ENCODE peak calls at places on chromosome 18, in six cellular contexts. One of them, this sample, is unnamed.

GRCh38 chr18:44520981-44521672 is 159.6 kb upstream of the SETBP1 start:
- DNase-seq in left ventricle myocardium inferior: no peak
- DNase-seq in OCI-LY7: no peak
- DNase-seq in mesothelial cell of epicardium: no peak
- DNase-seq in neural progenitor cell: no peak
- DNase-seq in cardiac muscle cell: no peak
- DNase-seq in this sample: no peak

GRCh38 chr18:13452448-13452811 is 233.9 kb downstream of the LDLRAD4 start:
- DNase-seq in left ventricle myocardium inferior: no peak
- DNase-seq in OCI-LY7: no peak
- DNase-seq in mesothelial cell of epicardium: no peak
- DNase-seq in cardiac muscle cell: peak
- DNase-seq in neural progenitor cell: peak
- DNase-seq in this sample: no peak

GRCh38 chr18:72530622-72531021 is 13.5 kb downstream of the CBLN2 start:
- DNase-seq in left ventricle myocardium inferior: no peak
- DNase-seq in neural progenitor cell: peak
- DNase-seq in cardiac muscle cell: no peak
- DNase-seq in OCI-LY7: no peak
- DNase-seq in mesothelial cell of epicardium: no peak
- DNase-seq in this sample: no peak

GRCh38 chr18:22214731-22215528 is 45.5 kb downstream of the GATA6 start:
- DNase-seq in neural progenitor cell: no peak
- DNase-seq in mesothelial cell of epicardium: no peak
- DNase-seq in cardiac muscle cell: peak
- DNase-seq in left ventricle myocardium inferior: no peak
- DNase-seq in OCI-LY7: no peak
- DNase-seq in this sample: no peak

GRCh38 chr18:33755918-33756590 is 178.0 kb downstream of the ASXL3 start:
- DNase-seq in left ventricle myocardium inferior: no peak
- DNase-seq in mesothelial cell of epicardium: no peak
- DNase-seq in neural progenitor cell: no peak
- DNase-seq in cardiac muscle cell: peak
- DNase-seq in OCI-LY7: no peak
- DNase-seq in this sample: no peak

GRCh38 chr18:34495434-34495833 is 214.7 kb upstream of the DTNA start:
- DNase-seq in cardiac muscle cell: no peak
- DNase-seq in neural progenitor cell: no peak
- DNase-seq in left ventricle myocardium inferior: no peak
- DNase-seq in mesothelial cell of epicardium: no peak
- DNase-seq in OCI-LY7: no peak
- DNase-seq in this sample: no peak

GRCh38 chr18:76487076-76487475 is 8.0 kb downstream of the ZNF516 start:
- DNase-seq in mesothelial cell of epicardium: no peak
- DNase-seq in left ventricle myocardium inferior: no peak
- DNase-seq in OCI-LY7: no peak
- DNase-seq in neural progenitor cell: no peak
- DNase-seq in cardiac muscle cell: peak
- DNase-seq in this sample: no peak

GRCh38 chr18:55981712-55982475 is 393.9 kb upstream of the TCF4 start:
- DNase-seq in cardiac muscle cell: no peak
- DNase-seq in left ventricle myocardium inferior: no peak
- DNase-seq in OCI-LY7: no peak
- DNase-seq in mesothelial cell of epicardium: no peak
- DNase-seq in neural progenitor cell: no peak
- DNase-seq in this sample: no peak

GRCh38 chr18:74248189-74248975 is 43.4 kb downstream of the CYB5A start:
- DNase-seq in cardiac muscle cell: no peak
- DNase-seq in left ventricle myocardium inferior: no peak
- DNase-seq in mesothelial cell of epicardium: no peak
- DNase-seq in neural progenitor cell: no peak
- DNase-seq in OCI-LY7: no peak
- DNase-seq in this sample: no peak

GRCh38 chr18:8709248-8710059 is 4.1 kb downstream of the MTCL1 start:
- DNase-seq in mesothelial cell of epicardium: no peak
- DNase-seq in OCI-LY7: no peak
- DNase-seq in left ventricle myocardium inferior: no peak
- DNase-seq in cardiac muscle cell: no peak
- DNase-seq in neural progenitor cell: no peak
- DNase-seq in this sample: no peak

GRCh38 chr18:59737776-59738295 is 40.6 kb upstream of the CCBE1 start:
- DNase-seq in mesothelial cell of epicardium: no peak
- DNase-seq in neural progenitor cell: no peak
- DNase-seq in cardiac muscle cell: no peak
- DNase-seq in left ventricle myocardium inferior: no peak
- DNase-seq in OCI-LY7: no peak
- DNase-seq in this sample: no peak

GRCh38 chr18:43720036-43720435 is 442.7 kb upstream of the SYT4 start:
- DNase-seq in mesothelial cell of epicardium: no peak
- DNase-seq in OCI-LY7: no peak
- DNase-seq in neural progenitor cell: no peak
- DNase-seq in left ventricle myocardium inferior: no peak
- DNase-seq in cardiac muscle cell: no peak
- DNase-seq in this sample: no peak

GRCh38 chr18:34023471-34023870 is 201.2 kb downstream of the NOL4 start:
- DNase-seq in cardiac muscle cell: no peak
- DNase-seq in left ventricle myocardium inferior: no peak
- DNase-seq in mesothelial cell of epicardium: no peak
- DNase-seq in neural progenitor cell: peak
- DNase-seq in OCI-LY7: no peak
- DNase-seq in this sample: no peak

GRCh38 chr18:33751613-33752221 is 173.7 kb downstream of the ASXL3 start:
- DNase-seq in mesothelial cell of epicardium: no peak
- DNase-seq in neural progenitor cell: peak
- DNase-seq in OCI-LY7: peak
- DNase-seq in cardiac muscle cell: peak
- DNase-seq in left ventricle myocardium inferior: no peak
- DNase-seq in this sample: no peak

GRCh38 chr18:48460929-48461583 is 51.9 kb upstream of the ZBTB7C start:
- DNase-seq in neural progenitor cell: no peak
- DNase-seq in left ventricle myocardium inferior: no peak
- DNase-seq in mesothelial cell of epicardium: no peak
- DNase-seq in OCI-LY7: no peak
- DNase-seq in cardiac muscle cell: peak
- DNase-seq in this sample: no peak

GRCh38 chr18:4510160-4510559 is 55.1 kb upstream of the DLGAP1 start:
- DNase-seq in neural progenitor cell: no peak
- DNase-seq in cardiac muscle cell: no peak
- DNase-seq in OCI-LY7: no peak
- DNase-seq in left ventricle myocardium inferior: no peak
- DNase-seq in mesothelial cell of epicardium: no peak
- DNase-seq in this sample: no peak

GRCh38 chr18:72811047-72811446 is 56.7 kb downstream of the NETO1 start:
- DNase-seq in cardiac muscle cell: no peak
- DNase-seq in OCI-LY7: no peak
- DNase-seq in mesothelial cell of epicardium: no peak
- DNase-seq in neural progenitor cell: no peak
- DNase-seq in left ventricle myocardium inferior: no peak
- DNase-seq in this sample: no peak

GRCh38 chr18:62991959-62992358 is 276.6 kb downstream of the PHLPP1 start:
- DNase-seq in mesothelial cell of epicardium: no peak
- DNase-seq in OCI-LY7: no peak
- DNase-seq in left ventricle myocardium inferior: no peak
- DNase-seq in cardiac muscle cell: no peak
- DNase-seq in neural progenitor cell: no peak
- DNase-seq in this sample: no peak

GRCh38 chr18:55794288-55795052 is 206.5 kb upstream of the TCF4 start:
- DNase-seq in cardiac muscle cell: no peak
- DNase-seq in neural progenitor cell: no peak
- DNase-seq in left ventricle myocardium inferior: no peak
- DNase-seq in OCI-LY7: no peak
- DNase-seq in mesothelial cell of epicardium: no peak
- DNase-seq in this sample: no peak

GRCh38 chr18:27004056-27004829 is 138.7 kb upstream of the AQP4 start:
- DNase-seq in left ventricle myocardium inferior: no peak
- DNase-seq in OCI-LY7: peak
- DNase-seq in neural progenitor cell: peak
- DNase-seq in cardiac muscle cell: peak
- DNase-seq in mesothelial cell of epicardium: no peak
- DNase-seq in this sample: no peak

GRCh38 chr18:11866764-11867163 is 15.6 kb downstream of the CHMP1B start:
- DNase-seq in cardiac muscle cell: no peak
- DNase-seq in neural progenitor cell: no peak
- DNase-seq in OCI-LY7: no peak
- DNase-seq in left ventricle myocardium inferior: no peak
- DNase-seq in mesothelial cell of epicardium: no peak
- DNase-seq in this sample: no peak

GRCh38 chr18:14949800-14950415 is 201.9 kb downstream of the ANKRD30B start:
- DNase-seq in OCI-LY7: no peak
- DNase-seq in mesothelial cell of epicardium: no peak
- DNase-seq in left ventricle myocardium inferior: no peak
- DNase-seq in neural progenitor cell: no peak
- DNase-seq in cardiac muscle cell: no peak
- DNase-seq in this sample: no peak

GRCh38 chr18:48072428-48073204 is 142.2 kb upstream of the SMAD2 start:
- DNase-seq in OCI-LY7: no peak
- DNase-seq in left ventricle myocardium inferior: no peak
- DNase-seq in cardiac muscle cell: no peak
- DNase-seq in mesothelial cell of epicardium: no peak
- DNase-seq in neural progenitor cell: peak
- DNase-seq in this sample: no peak

GRCh38 chr18:13810950-13811485 is 12.9 kb upstream of the MC5R start:
- DNase-seq in left ventricle myocardium inferior: no peak
- DNase-seq in OCI-LY7: no peak
- DNase-seq in neural progenitor cell: no peak
- DNase-seq in mesothelial cell of epicardium: no peak
- DNase-seq in cardiac muscle cell: no peak
- DNase-seq in this sample: no peak

GRCh38 chr18:69968073-69968472 is 20.4 kb upstream of the CD226 start:
- DNase-seq in OCI-LY7: no peak
- DNase-seq in neural progenitor cell: no peak
- DNase-seq in cardiac muscle cell: no peak
- DNase-seq in mesothelial cell of epicardium: no peak
- DNase-seq in left ventricle myocardium inferior: no peak
- DNase-seq in this sample: no peak

GRCh38 chr18:77223653-77224052 is 26.0 kb upstream of the GALR1 start:
- DNase-seq in cardiac muscle cell: peak
- DNase-seq in neural progenitor cell: no peak
- DNase-seq in OCI-LY7: no peak
- DNase-seq in mesothelial cell of epicardium: no peak
- DNase-seq in left ventricle myocardium inferior: no peak
- DNase-seq in this sample: no peak

GRCh38 chr18:32920796-32921787 is 148.3 kb upstream of the KLHL14 start:
- DNase-seq in OCI-LY7: no peak
- DNase-seq in neural progenitor cell: no peak
- DNase-seq in left ventricle myocardium inferior: no peak
- DNase-seq in mesothelial cell of epicardium: no peak
- DNase-seq in cardiac muscle cell: peak
- DNase-seq in this sample: no peak

GRCh38 chr18:57275111-57275510 is 77.2 kb upstream of the ST8SIA3 start:
- DNase-seq in neural progenitor cell: no peak
- DNase-seq in cardiac muscle cell: no peak
- DNase-seq in OCI-LY7: no peak
- DNase-seq in left ventricle myocardium inferior: no peak
- DNase-seq in mesothelial cell of epicardium: no peak
- DNase-seq in this sample: no peak

GRCh38 chr18:33355756-33356155 is 84.8 kb downstream of the CCDC178 start:
- DNase-seq in OCI-LY7: no peak
- DNase-seq in left ventricle myocardium inferior: no peak
- DNase-seq in cardiac muscle cell: no peak
- DNase-seq in mesothelial cell of epicardium: no peak
- DNase-seq in neural progenitor cell: no peak
- DNase-seq in this sample: no peak

GRCh38 chr18:5097116-5097703 is 99.8 kb downstream of the AKAIN1 start:
- DNase-seq in OCI-LY7: no peak
- DNase-seq in cardiac muscle cell: no peak
- DNase-seq in neural progenitor cell: no peak
- DNase-seq in mesothelial cell of epicardium: no peak
- DNase-seq in left ventricle myocardium inferior: no peak
- DNase-seq in this sample: no peak

GRCh38 chr18:29652797-29653196 is 1389.7 kb downstream of the DSC3 start:
- DNase-seq in left ventricle myocardium inferior: no peak
- DNase-seq in cardiac muscle cell: no peak
- DNase-seq in OCI-LY7: no peak
- DNase-seq in neural progenitor cell: no peak
- DNase-seq in mesothelial cell of epicardium: no peak
- DNase-seq in this sample: no peak

GRCh38 chr18:22517356-22517755 is 99.6 kb upstream of the CTAGE1 start:
- DNase-seq in left ventricle myocardium inferior: no peak
- DNase-seq in mesothelial cell of epicardium: no peak
- DNase-seq in OCI-LY7: no peak
- DNase-seq in neural progenitor cell: no peak
- DNase-seq in cardiac muscle cell: peak
- DNase-seq in this sample: no peak

GRCh38 chr18:7566587-7567486 is at the start of gene PTPRM:
- DNase-seq in mesothelial cell of epicardium: peak
- DNase-seq in neural progenitor cell: peak
- DNase-seq in cardiac muscle cell: peak
- DNase-seq in OCI-LY7: no peak
- DNase-seq in left ventricle myocardium inferior: peak
- DNase-seq in this sample: peak
- TF ChIP-seq CTCF in mesothelial cell of epicardium: peak
- TF ChIP-seq CTCF in neural progenitor cell: no peak
- TF ChIP-seq CTCF in cardiac muscle cell: peak
- TF ChIP-seq CTCF in OCI-LY7: no peak
- TF ChIP-seq CTCF in left ventricle myocardium inferior: peak
- TF ChIP-seq CTCF in this sample: no peak

GRCh38 chr18:6729247-6730091 is at the start of gene ARHGAP28:
- DNase-seq in neural progenitor cell: peak
- DNase-seq in cardiac muscle cell: peak
- DNase-seq in left ventricle myocardium inferior: peak
- DNase-seq in mesothelial cell of epicardium: peak
- DNase-seq in OCI-LY7: no peak
- DNase-seq in this sample: no peak
- TF ChIP-seq CTCF in neural progenitor cell: peak
- TF ChIP-seq CTCF in cardiac muscle cell: peak
- TF ChIP-seq CTCF in left ventricle myocardium inferior: peak
- TF ChIP-seq CTCF in mesothelial cell of epicardium: no peak
- TF ChIP-seq CTCF in OCI-LY7: no peak
- TF ChIP-seq CTCF in this sample: no peak

GRCh38 chr18:7452331-7452730 is 114.8 kb upstream of the PTPRM start:
- DNase-seq in left ventricle myocardium inferior: no peak
- DNase-seq in neural progenitor cell: peak
- DNase-seq in mesothelial cell of epicardium: no peak
- DNase-seq in cardiac muscle cell: peak
- DNase-seq in OCI-LY7: peak
- DNase-seq in this sample: no peak
- TF ChIP-seq CTCF in left ventricle myocardium inferior: peak
- TF ChIP-seq CTCF in neural progenitor cell: peak
- TF ChIP-seq CTCF in mesothelial cell of epicardium: peak
- TF ChIP-seq CTCF in cardiac muscle cell: peak
- TF ChIP-seq CTCF in OCI-LY7: peak
- TF ChIP-seq CTCF in this sample: no peak

GRCh38 chr18:42274488-42275137 is 319.6 kb downstream of the PIK3C3 start:
- DNase-seq in mesothelial cell of epicardium: no peak
- DNase-seq in left ventricle myocardium inferior: no peak
- DNase-seq in cardiac muscle cell: peak
- DNase-seq in neural progenitor cell: peak
- DNase-seq in OCI-LY7: peak
- DNase-seq in this sample: no peak
- TF ChIP-seq CTCF in mesothelial cell of epicardium: no peak
- TF ChIP-seq CTCF in left ventricle myocardium inferior: peak
- TF ChIP-seq CTCF in cardiac muscle cell: peak
- TF ChIP-seq CTCF in neural progenitor cell: peak
- TF ChIP-seq CTCF in OCI-LY7: peak
- TF ChIP-seq CTCF in this sample: no peak

GRCh38 chr18:23703057-23703986 is 14.1 kb downstream of the LAMA3 start:
- DNase-seq in cardiac muscle cell: peak
- DNase-seq in OCI-LY7: peak
- DNase-seq in left ventricle myocardium inferior: no peak
- DNase-seq in neural progenitor cell: peak
- DNase-seq in mesothelial cell of epicardium: no peak
- DNase-seq in this sample: no peak
- TF ChIP-seq CTCF in cardiac muscle cell: peak
- TF ChIP-seq CTCF in OCI-LY7: peak
- TF ChIP-seq CTCF in left ventricle myocardium inferior: peak
- TF ChIP-seq CTCF in neural progenitor cell: peak
- TF ChIP-seq CTCF in mesothelial cell of epicardium: peak
- TF ChIP-seq CTCF in this sample: no peak